ENCODE peak calls at places on chromosomes 16 and 17, in four cellular contexts. N is CD8-positive, alpha-beta memory T cell; E is MM.1S; A is fibroblast of lung. M is an unnamed sample. For H3K27me3 and H3K4me1, the result is how much of the 10 kb centered on the place peaks cover.

GRCh38 chr17:81518113-81518784 is 5.7 kb upstream of the ACTG1 start:
- DNase-seq in A (peak), N (no peak), E (no peak), M (peak)

GRCh38 chr17:80308672-80309517 is 48.2 kb downstream of the RNF213 start:
- DNase-seq in N (no peak), E (no peak), A (no peak), M (no peak)

GRCh38 chr16:53509906-53510703 is 7.1 kb upstream of the AKTIP start:
- DNase-seq in A (peak), N (peak), E (peak), M (peak)

GRCh38 chr17:8740486-8740885 is 4.2 kb downstream of the CCDC42 start:
- DNase-seq in E (peak), A (no peak), N (peak), M (peak)

GRCh38 chr16:54931041-54931756 is 534 bp downstream of the IRX5 start:
- DNase-seq in N (no peak), A (no peak), E (peak), M (peak)

GRCh38 chr16:28589930-28590329 is 6.9 kb downstream of the SULT1A2 start:
- DNase-seq in A (no peak), E (no peak), N (no peak), M (no peak)

GRCh38 chr16:19386555-19386954 is 31.1 kb upstream of the TMC5 start:
- DNase-seq in E (no peak), A (no peak), N (no peak), M (no peak)

GRCh38 chr16:16052916-16053315 is 103.5 kb downstream of the ABCC1 start:
- DNase-seq in E (no peak), A (peak), N (no peak), M (no peak)

GRCh38 chr17:17749921-17750320 is 68.7 kb downstream of the RAI1 start:
- DNase-seq in N (peak), E (no peak), A (peak), M (peak)

GRCh38 chr17:8843344-8843743 is 24.1 kb downstream of the PIK3R6 start:
- DNase-seq in A (no peak), E (no peak), N (no peak), M (no peak)

GRCh38 chr17:1783271-1783670 is 21.4 kb downstream of the SERPINF1 start:
- DNase-seq in N (no peak), A (no peak), E (no peak), M (no peak)

GRCh38 chr16:86874141-86874540 is 295.8 kb downstream of the FOXL1 start:
- DNase-seq in A (no peak), E (no peak), N (no peak), M (no peak)

DNA sequence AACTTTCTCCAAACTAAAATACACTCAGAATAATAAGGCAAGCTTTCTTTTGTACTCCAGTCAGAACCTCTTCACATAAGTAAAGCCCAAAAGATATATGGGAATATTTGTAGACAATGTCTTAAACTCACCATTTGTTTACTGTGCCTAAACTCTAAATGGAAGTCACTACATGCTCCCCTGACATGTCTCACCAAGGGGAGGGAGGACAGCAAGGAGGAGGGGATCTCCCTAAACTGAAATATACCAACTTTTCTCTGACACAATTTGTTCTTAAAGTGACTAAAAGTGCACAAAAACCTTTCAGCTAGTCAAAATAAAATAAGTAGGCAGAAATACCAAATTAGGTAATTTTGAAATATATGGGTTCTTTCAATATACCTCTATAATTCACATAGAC is 38.5 kb downstream of the GRB7 start:
- DNase-seq in N (no peak), E (peak), A (no peak), M (peak)
- H3K27me3 ChIP-seq in N (under half), E (under half), A (under half), M (under half)

GRCh38 chr16:56355221-56355620 is 70.1 kb downstream of the AMFR start:
- DNase-seq in N (no peak), E (no peak), A (no peak), M (no peak)

GRCh38 chr16:56357291-56357764 is 68.0 kb downstream of the AMFR start:
- DNase-seq in A (no peak), E (no peak), N (no peak), M (no peak)

GRCh38 chr16:56357765-56358322 is 67.5 kb downstream of the AMFR start:
- DNase-seq in N (no peak), E (no peak), A (no peak), M (no peak)

GRCh38 chr16:56355786-56356275 is 69.5 kb downstream of the AMFR start:
- DNase-seq in E (no peak), A (no peak), N (no peak), M (no peak)

GRCh38 chr16:56356276-56357241 is 68.8 kb downstream of the AMFR start:
- DNase-seq in E (peak), N (peak), A (peak), M (no peak)
- H3K4me3 ChIP-seq in E (peak), N (peak), A (peak), M (peak)

DNA sequence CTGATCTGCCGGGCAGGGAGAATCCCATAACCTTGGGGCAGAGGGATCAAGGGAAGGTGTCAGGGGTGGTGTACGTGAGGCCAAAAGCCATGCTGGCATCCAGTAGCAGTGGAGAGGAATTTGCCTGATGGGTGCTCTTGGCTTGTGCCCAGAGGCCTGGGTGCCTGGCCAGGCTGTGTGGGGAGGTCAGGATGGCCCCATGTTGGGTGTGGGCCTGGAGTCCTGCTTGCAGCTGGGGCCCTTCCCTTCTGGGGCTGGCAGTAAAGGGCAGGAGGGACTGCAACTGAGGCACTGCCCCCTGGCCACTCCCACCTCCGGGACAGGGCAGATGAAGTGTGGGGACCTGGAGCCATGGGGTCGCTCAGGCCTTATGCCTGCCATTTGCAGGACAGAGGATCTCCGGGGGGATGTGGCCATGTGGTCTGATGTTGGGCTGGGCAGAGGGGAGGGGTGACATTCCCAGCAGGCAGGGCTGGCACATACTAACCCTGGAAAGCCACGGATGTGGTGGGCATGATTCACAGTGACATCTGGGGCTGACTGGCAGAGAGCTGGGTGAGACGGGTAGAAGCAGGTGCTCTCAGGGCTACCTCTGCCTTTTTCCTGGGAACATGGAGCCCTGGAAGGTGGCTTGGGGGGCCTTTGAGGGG is 3.5 kb downstream of the FMNL1 start:
- DNase-seq in N (peak), E (peak), A (no peak), M (peak)
- H3K4me1 ChIP-seq in N (half or more), E (half or more), A (under half), M (half or more)

DNA sequence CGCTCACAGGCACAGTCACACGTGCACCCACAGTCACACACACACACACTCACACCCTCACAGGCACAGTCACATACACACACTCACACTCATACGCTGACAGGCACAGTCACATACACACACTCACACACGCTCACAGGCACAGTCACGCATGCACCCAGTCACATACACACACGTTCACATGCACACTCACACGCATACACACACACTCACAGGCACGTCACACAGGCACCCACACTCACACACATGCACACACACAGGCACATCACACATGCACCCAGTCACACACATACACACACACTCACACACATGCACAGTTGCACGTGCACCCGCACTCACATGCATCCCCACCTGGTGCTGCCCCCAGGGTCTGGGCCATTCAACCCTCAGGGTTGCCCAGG is 46.1 kb upstream of the CBFA2T3 start:
- DNase-seq in N (no peak), A (no peak), E (no peak), M (no peak)
- H3K27me3 ChIP-seq in N (under half), A (under half), E (under half), M (under half)

GRCh38 chr16:73028721-73029361 is 19.1 kb downstream of the ZFHX3 start:
- DNase-seq in N (no peak), E (no peak), A (no peak), M (no peak)

GRCh38 chr16:73025506-73026131 is 22.3 kb downstream of the ZFHX3 start:
- DNase-seq in N (no peak), E (no peak), A (peak), M (no peak)

GRCh38 chr16:73028263-73028662 is 19.7 kb downstream of the ZFHX3 start:
- DNase-seq in E (no peak), A (no peak), N (no peak), M (no peak)

GRCh38 chr16:73026754-73027654 is 20.9 kb downstream of the ZFHX3 start:
- DNase-seq in A (no peak), N (no peak), E (no peak), M (no peak)

GRCh38 chr16:73027655-73028220 is 20.2 kb downstream of the ZFHX3 start:
- DNase-seq in E (no peak), N (no peak), A (no peak), M (no peak)
- H3K4me3 ChIP-seq in E (no peak), N (no peak), A (no peak), M (no peak)

DNA sequence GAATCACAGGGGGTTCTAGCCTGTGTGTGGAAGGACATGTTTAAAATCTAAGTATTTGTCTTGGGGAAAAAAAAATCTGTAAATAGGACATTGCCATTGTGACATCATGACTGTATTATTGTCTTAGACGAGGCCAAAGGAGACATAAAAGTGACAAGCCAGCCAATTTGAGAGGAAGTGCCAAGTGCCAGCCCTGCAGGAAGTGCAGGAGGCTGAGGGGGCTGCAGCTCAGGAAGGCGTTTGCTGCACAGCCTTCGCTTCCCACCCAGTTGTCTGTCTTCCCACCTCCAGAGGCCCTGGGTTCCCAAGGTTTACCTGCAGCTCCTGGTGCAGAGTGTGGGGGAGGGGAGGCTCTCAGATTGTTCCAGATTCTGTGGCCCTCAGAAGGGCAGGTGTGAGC is 1.3 kb downstream of the ADCY7 start:
- DNase-seq in A (no peak), E (no peak), N (peak), M (no peak)
- H3K4me1 ChIP-seq in A (under half), E (under half), N (half or more), M (half or more)

DNA sequence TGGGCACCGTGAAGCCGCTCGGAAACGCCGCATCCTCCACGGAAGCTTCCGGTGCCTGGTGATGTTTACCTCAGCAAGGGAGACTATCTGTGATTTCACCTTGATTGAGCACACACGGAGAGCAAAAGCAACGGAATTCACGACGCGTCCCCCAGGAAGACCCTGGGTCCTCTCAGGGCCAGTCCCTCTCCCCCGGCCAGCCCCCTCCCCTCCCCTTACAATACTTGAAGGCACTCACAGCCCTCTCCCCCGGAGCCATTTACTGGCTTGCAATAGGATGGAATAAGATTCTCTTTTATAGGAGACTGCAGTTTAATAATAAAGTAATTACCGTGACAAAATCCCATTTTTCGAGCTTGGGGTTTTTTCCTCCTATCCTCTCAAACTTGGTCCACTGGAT is 104.7 kb downstream of the ENGASE start:
- DNase-seq in E (no peak), N (no peak), A (no peak), M (no peak)
- H3K27me3 ChIP-seq in E (half or more), N (under half), A (under half), M (under half)

M was measured in CD4-positive, alpha-beta memory T cell.